ENCODE peak calls at places on chromosomes 5 and 9, in five cellular contexts. Y is activated T-helper 9 cell treated with anti-CD3 and anti-CD28 coated beads, Interleukin-2, amount 50 U/mL, for 16 hours; K is naive B cell; N is activated CD8-positive, alpha-beta memory T cell treated with anti-CD3 and anti-CD28 coated beads, Interleukin-2, amount 50 U/mL, for 48 hours; L is cerebellar nuclear complex. C is an unnamed sample.

GRCh38 chr5:120146787-120147186 is 317.3 kb upstream of the PRR16 start:
- DNase-seq in Y (no peak), L (no peak), N (no peak), K (no peak), C (no peak)

GRCh38 chr5:175863316-175863715 is 8.1 kb upstream of the CPLX2 start:
- DNase-seq in Y (no peak), K (no peak), L (no peak), N (no peak), C (no peak)

GRCh38 chr9:137757613-137758029 is 120.0 kb upstream of the CACNA1B start:
- DNase-seq in K (peak; percentile 80), Y (no peak), N (peak; percentile 34), L (no peak), C (no peak)

GRCh38 chr9:135225619-135226228 is 138.3 kb downstream of the OLFM1 start:
- DNase-seq in Y (no peak), N (no peak), L (no peak), K (no peak), C (no peak)

GRCh38 chr9:103444157-103444556 is 449.0 kb downstream of the CYLC2 start:
- DNase-seq in L (no peak), Y (no peak), K (no peak), N (no peak), C (no peak)

GRCh38 chr5:33441241-33441844 is 578 bp downstream of the TARS1 start:
- DNase-seq in L (no peak), K (peak; percentile 18), Y (no peak), N (peak; percentile 65), C (peak; percentile 36)

GRCh38 chr9:114123031-114123977 is 24.2 kb upstream of the KIF12 start:
- DNase-seq in N (no peak), K (no peak), Y (no peak), L (no peak), C (no peak)

GRCh38 chr5:10192309-10192708 is 57.4 kb downstream of the ATPSCKMT start:
- DNase-seq in K (no peak), Y (no peak), L (no peak), N (no peak), C (no peak)

GRCh38 chr5:178786859-178787499 is 56.5 kb upstream of the ZNF354A start:
- DNase-seq in N (no peak), Y (no peak), L (no peak), K (no peak), C (no peak)

GRCh38 chr5:116575635-116576042 is 1.0 kb upstream of the SEMA6A start:
- DNase-seq in L (no peak), K (no peak), Y (no peak), N (peak; percentile 57), C (no peak)

GRCh38 chr5:117110548-117110947 is 535.9 kb upstream of the SEMA6A start:
- DNase-seq in L (no peak), K (no peak), N (no peak), Y (no peak), C (no peak)

GRCh38 chr9:121023064-121023463 is 27.0 kb downstream of the C5 start:
- DNase-seq in N (no peak), K (no peak), L (no peak), Y (no peak), C (no peak)

GRCh38 chr9:86637515-86637914 is 283.3 kb upstream of the TUT7 start:
- DNase-seq in Y (no peak), N (peak; percentile 81), K (no peak), L (no peak), C (no peak)

GRCh38 chr5:140632366-140633080 is 452 bp downstream of the CD14 start:
- DNase-seq in Y (peak; percentile 29), N (peak; percentile 70), K (peak; percentile 44), L (no peak), C (peak; percentile 68)

GRCh38 chr5:117621921-117622320 is 1047.3 kb upstream of the SEMA6A start:
- DNase-seq in N (no peak), Y (no peak), L (peak; percentile 57), K (no peak), C (no peak)

GRCh38 chr9:90974007-90974406 is 172.4 kb downstream of the SYK start:
- DNase-seq in L (no peak), Y (no peak), K (no peak), N (no peak), C (no peak)

GRCh38 chr9:133935328-133936040 is 56.6 kb downstream of the VAV2 start:
- DNase-seq in L (no peak), K (no peak), N (no peak), Y (no peak), C (no peak)

C was measured in activated naive CD4-positive, alpha-beta T cell treated with anti-CD3 and anti-CD28 coated beads, Interleukin-2, amount 50 U/mL, for 72 hours.